ENCODE peak calls at places on chromosome 19, in four cellular contexts. X is astrocyte of the spinal cord, V is thoracic aorta, E is AG10803. I is an unnamed sample.

GRCh38 chr19:2392366-2392765 is 32.3 kb downstream of the TMPRSS9 start:
- DNase-seq in E (no peak), X (no peak), V (no peak), I (no peak)

GRCh38 chr19:42234364-42234763 is 8.0 kb downstream of the GSK3A start:
- DNase-seq in X (no peak), V (no peak), E (no peak), I (no peak)

GRCh38 chr19:27777726-27778125 is 1435.2 kb downstream of the UQCRFS1 start:
- DNase-seq in X (no peak), V (no peak), E (no peak), I (no peak)

GRCh38 chr19:42284066-42284501 is 15.0 kb downstream of the CIC start:
- DNase-seq in X (peak), E (peak), V (no peak), I (peak)

GRCh38 chr19:45305421-45305820 is 17.3 kb downstream of the CKM start:
- DNase-seq in X (no peak), V (no peak), E (peak), I (no peak)

GRCh38 chr19:13579388-13580060 is 73.2 kb upstream of the CACNA1A start:
- DNase-seq in E (peak), V (no peak), X (peak), I (no peak)

GRCh38 chr19:44345969-44346368 is 10.5 kb downstream of the ZNF112 start:
- DNase-seq in X (no peak), V (no peak), E (no peak), I (no peak)

GRCh38 chr19:5290336-5291262 is 50.0 kb downstream of the PTPRS start:
- DNase-seq in E (no peak), V (no peak), X (no peak), I (no peak)

GRCh38 chr19:12090807-12091206 is 26.3 kb downstream of the ZNF844 start:
- DNase-seq in X (peak), E (peak), V (peak), I (peak)

GRCh38 chr19:32231691-32232090 is 113.7 kb upstream of the ZNF507 start:
- DNase-seq in X (no peak), V (no peak), E (no peak), I (no peak)

GRCh38 chr19:4327252-4327876 is 11.3 kb downstream of the STAP2 start:
- DNase-seq in E (peak), V (no peak), X (peak), I (peak)

GRCh38 chr19:57708641-57709354 is at the start of gene ZNF154:
- DNase-seq in E (peak), V (no peak), X (peak), I (peak)
- TF ChIP-seq CTCF in E (no peak), V (no peak), X (no peak), I (no peak)

GRCh38 chr19:18940791-18941627 is at the start of gene HOMER3:
- DNase-seq in E (peak), X (peak), V (peak), I (peak)
- TF ChIP-seq CTCF in E (peak), X (peak), V (no peak), I (no peak)

GRCh38 chr19:35236638-35237400 is 8.3 kb upstream of the FAM187B start:
- DNase-seq in X (no peak), V (no peak), E (no peak), I (no peak)
- TF ChIP-seq CTCF in X (no peak), V (no peak), E (peak), I (no peak)

DNA sequence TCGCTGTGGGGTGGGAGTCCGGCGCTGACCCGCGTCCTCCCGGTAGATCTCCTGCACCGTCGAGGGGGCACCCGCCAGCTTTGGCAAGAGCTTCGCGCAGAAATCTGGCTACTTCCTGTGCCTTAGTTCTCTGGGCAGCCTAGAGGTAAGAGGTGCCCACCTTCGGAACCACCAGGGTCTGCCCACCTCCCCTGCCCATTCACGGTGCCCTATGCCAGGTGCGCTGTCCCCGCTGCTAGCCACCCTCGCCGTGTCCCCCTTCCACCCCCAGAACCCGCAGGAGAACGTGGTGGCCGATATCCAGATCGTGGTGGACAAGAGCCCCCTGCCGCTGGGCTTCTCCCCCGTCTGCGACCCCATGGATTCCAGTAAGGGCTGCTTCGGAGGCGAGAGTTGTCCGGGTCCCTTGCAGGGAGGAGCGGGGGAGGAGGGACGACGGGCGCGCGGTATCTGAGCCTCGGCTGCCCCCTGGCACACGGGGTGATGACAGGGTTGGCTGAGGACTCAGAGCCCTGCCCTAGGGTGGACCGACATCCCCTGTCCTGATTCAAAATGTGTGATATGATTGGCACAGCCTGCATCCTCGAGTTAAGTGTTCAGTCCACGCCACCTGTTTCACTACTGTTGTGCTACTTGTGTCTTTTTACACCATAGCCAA is 549 bp downstream of the MVB12A start:
- DNase-seq in X (peak), E (no peak), V (no peak), I (peak)
- TF ChIP-seq CTCF in X (no peak), E (no peak), V (no peak), I (no peak)